ENCODE peak calls at places on chromosomes 1 and 21, in nine cellular contexts. H is esophagus muscularis mucosa, T is stomach, S is Panc1, Y is HL-60, Q is GM23338, D is K562, V is breast epithelium, G is vagina. R is an unnamed sample.
A peak's percentile ranks its signal among the peaks of the same experiment; 100 is the strongest.

GRCh38 chr1:112007169-112007568 is 17.7 kb upstream of the KCND3 start:
- DNase-seq in H (no peak), T (no peak), S (no peak), Y (no peak), Q (no peak), D (no peak), V (no peak), G (no peak), R (no peak)

GRCh38 chr1:94514095-94514727 is 27.3 kb downstream of the F3 start:
- DNase-seq in H (no peak), T (no peak), S (peak; percentile 10), Y (peak; percentile 33), Q (peak; percentile 72), D (peak; percentile 54), V (no peak), G (no peak), R (no peak)

GRCh38 chr1:227788279-227789041 is 27.0 kb upstream of the PRSS38 start:
- DNase-seq in H (no peak), T (peak; percentile 43), S (no peak), Y (peak; percentile 21), Q (peak; percentile 93), D (peak; percentile 77), V (no peak), G (peak; percentile 91), R (peak; percentile 91)

GRCh38 chr1:104467590-104467989 is 717.9 kb downstream of the AMY1C start:
- DNase-seq in H (no peak), T (no peak), S (no peak), Y (no peak), Q (no peak), D (no peak), V (no peak), G (no peak), R (no peak)

GRCh38 chr1:173870252-173871075 is 2.3 kb downstream of the ZBTB37 start:
- DNase-seq in H (no peak), T (peak; percentile 54), S (no peak), Y (peak; percentile 30), Q (no peak), D (peak; percentile 79), V (peak; percentile 45), G (no peak), R (no peak)

GRCh38 chr21:34824314-34824713 is 155.5 kb downstream of the CLIC6 start:
- DNase-seq in H (no peak), T (no peak), S (no peak), Y (no peak), Q (no peak), D (no peak), V (no peak), G (peak; percentile 6), R (no peak)

GRCh38 chr1:167634435-167634834 is 4.4 kb downstream of the RCSD1 start:
- DNase-seq in H (no peak), T (no peak), S (no peak), Y (no peak), Q (no peak), D (no peak), V (no peak), G (no peak), R (no peak)

GRCh38 chr1:31791131-31791858 is 24.5 kb downstream of the SPOCD1 start:
- DNase-seq in H (no peak), T (no peak), S (no peak), Y (no peak), Q (no peak), D (no peak), V (no peak), G (no peak), R (peak; percentile 36)

GRCh38 chr1:3065797-3066196 is 3.2 kb upstream of the PRDM16 start:
- DNase-seq in H (no peak), T (no peak), S (no peak), Y (no peak), Q (no peak), D (no peak), V (no peak), G (no peak), R (peak; percentile 14)

GRCh38 chr1:3066826-3067225 is 2.2 kb upstream of the PRDM16 start:
- DNase-seq in H (no peak), T (no peak), S (no peak), Y (no peak), Q (no peak), D (no peak), V (no peak), G (no peak), R (peak; percentile 54)

GRCh38 chr1:3067301-3067670 is 1.7 kb upstream of the PRDM16 start:
- DNase-seq in H (no peak), T (no peak), S (no peak), Y (no peak), Q (peak; percentile 44), D (no peak), V (no peak), G (no peak), R (peak; percentile 48)

GRCh38 chr1:3065396-3065795 is 3.6 kb upstream of the PRDM16 start:
- DNase-seq in H (no peak), T (peak; percentile 23), S (no peak), Y (no peak), Q (no peak), D (no peak), V (no peak), G (no peak), R (peak; percentile 41)

DNA sequence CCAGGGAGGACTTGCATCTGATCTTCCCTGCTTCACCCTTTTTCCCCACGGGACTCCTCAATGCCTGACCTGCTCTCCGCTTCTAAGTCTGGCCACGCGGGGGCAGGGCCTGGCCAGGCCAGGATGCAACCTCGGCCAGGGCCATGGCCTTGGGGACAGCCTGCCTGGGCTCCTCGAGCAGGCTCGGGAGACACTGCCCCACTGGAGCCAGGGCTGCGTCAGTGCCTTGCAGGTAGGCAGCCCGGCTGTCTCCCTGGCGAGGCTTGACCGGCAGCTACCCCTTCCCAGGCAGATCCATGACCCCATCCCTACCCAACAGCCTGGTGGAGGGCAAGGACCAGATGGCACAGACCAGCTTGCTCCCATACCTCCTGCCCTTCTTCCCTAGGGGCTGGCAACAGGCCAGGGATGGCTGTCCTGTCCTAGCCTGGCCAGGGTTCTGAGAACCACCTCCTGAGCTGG is 2.7 kb upstream of the PRDM16 start:
- DNase-seq in H (no peak), T (peak; percentile 81), S (no peak), Y (no peak), Q (peak; percentile 62), D (peak; percentile 20), V (no peak), G (no peak), R (peak; percentile 58)
- TF ChIP-seq POLR2AphosphoS5 in H (no peak), T (peak; percentile 51), S (no peak), Y (no peak), Q (no peak), D (no peak), V (no peak), G (no peak), R (no peak)

GRCh38 chr1:44812822-44813543 is 4.7 kb downstream of the BTBD19 start:
- DNase-seq in H (no peak), T (no peak), S (no peak), Y (no peak), Q (no peak), D (no peak), V (no peak), G (peak; percentile 85), R (peak; percentile 71)
- H3K4me3 ChIP-seq in H (peak overlapping the region; percentile 70), T (peak overlapping the region; percentile 51), S (peak overlapping the region; percentile 42), Y (peak overlapping the region; percentile 48), Q (peak overlapping the region; percentile 88), D (no peak overlapping the region), V (peak overlapping the region; percentile 59), G (peak overlapping the region; percentile 47), R (peak overlapping the region; percentile 54)

GRCh38 chr1:57202254-57202653 is 221.6 kb downstream of the DAB1 start:
- DNase-seq in H (no peak), T (no peak), S (no peak), Y (no peak), Q (peak; percentile 61), D (no peak), V (no peak), G (no peak), R (no peak)
- TF ChIP-seq POLR2AphosphoS5 in H (no peak), T (no peak), S (no peak), Y (no peak), Q (peak; percentile 54), D (no peak), V (no peak), G (no peak), R (no peak)

GRCh38 chr1:15950302-15950701 is 25.6 kb downstream of the ZBTB17 start:
- DNase-seq in H (no peak), T (no peak), S (no peak), Y (no peak), Q (no peak), D (no peak), V (no peak), G (no peak), R (no peak)
- H3K4me3 ChIP-seq in H (peak overlapping the region; percentile 56), T (peak overlapping the region; percentile 20), S (no peak overlapping the region), Y (no peak overlapping the region), Q (no peak overlapping the region), D (no peak overlapping the region), V (peak overlapping the region; percentile 34), G (no peak overlapping the region), R (no peak overlapping the region)

GRCh38 chr1:219773110-219773509 is 155.2 kb downstream of the SLC30A10 start:
- DNase-seq in H (no peak), T (no peak), S (no peak), Y (no peak), Q (no peak), D (no peak), V (no peak), G (no peak), R (no peak)
- TF ChIP-seq POLR2AphosphoS5 in H (no peak), T (no peak), S (no peak), Y (no peak), Q (no peak), D (no peak), V (no peak), G (no peak), R (no peak)

GRCh38 chr1:10866314-10867091 is 70.1 kb upstream of the CASZ1 start:
- DNase-seq in H (no peak), T (no peak), S (no peak), Y (no peak), Q (peak; percentile 81), D (peak; percentile 55), V (peak; percentile 35), G (no peak), R (no peak)
- H3K4me3 ChIP-seq in H (peak overlapping the region; percentile 68), T (peak overlapping the region; percentile 55), S (peak overlapping the region; percentile 30), Y (no peak overlapping the region), Q (peak overlapping the region; percentile 60), D (no peak overlapping the region), V (peak overlapping the region; percentile 56), G (peak overlapping the region; percentile 37), R (peak overlapping the region; percentile 26)

DNA sequence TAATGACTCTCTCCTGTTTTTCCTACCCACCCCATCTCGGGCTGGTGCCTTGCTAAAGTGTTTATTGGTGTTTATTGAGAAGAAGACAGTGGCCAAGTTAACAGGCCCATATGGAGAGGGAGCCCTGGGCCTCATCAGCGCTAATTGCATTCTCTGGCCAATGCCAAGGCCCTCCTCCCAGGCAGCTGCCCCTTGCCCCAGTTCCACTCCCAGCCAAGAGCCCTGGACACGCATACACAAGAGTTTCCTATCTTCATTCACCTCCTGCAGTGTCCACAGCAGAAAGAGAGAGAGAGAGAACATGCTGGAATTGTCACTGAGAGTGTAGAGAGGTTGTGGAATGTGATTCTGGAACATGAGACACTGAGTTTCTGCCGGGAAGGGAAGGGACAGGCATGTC is 25.4 kb upstream of the VWA5B1 start:
- DNase-seq in H (no peak), T (no peak), S (no peak), Y (no peak), Q (no peak), D (no peak), V (no peak), G (no peak), R (peak; percentile 85)
- TF ChIP-seq POLR2AphosphoS5 in H (no peak), T (no peak), S (no peak), Y (no peak), Q (no peak), D (no peak), V (no peak), G (no peak), R (peak; percentile 56)